ENCODE peak calls at places on chromosomes 13 and 19, in nine cellular contexts. One of them, this sample, is unnamed.

GRCh38 chr13:107351305-107351704 is 783.4 kb upstream of the ARGLU1 start:
- DNase-seq in HFF-Myc: no peak
- DNase-seq in A549: no peak
- DNase-seq in type B pancreatic cell: no peak
- DNase-seq in CD8-positive, alpha-beta T cell: no peak
- DNase-seq in mammary epithelial cell: no peak
- DNase-seq in heart right ventricle: no peak
- DNase-seq in fibroblast of pulmonary artery: peak
- DNase-seq in ovary: no peak
- DNase-seq in this sample: no peak

GRCh38 chr13:72648513-72649065 is 78.8 kb downstream of the MZT1 start:
- DNase-seq in fibroblast of pulmonary artery: no peak
- DNase-seq in HFF-Myc: no peak
- DNase-seq in CD8-positive, alpha-beta T cell: no peak
- DNase-seq in mammary epithelial cell: no peak
- DNase-seq in ovary: no peak
- DNase-seq in heart right ventricle: no peak
- DNase-seq in type B pancreatic cell: no peak
- DNase-seq in A549: no peak
- DNase-seq in this sample: no peak

GRCh38 chr19:50147462-50148423 is 15.3 kb downstream of the IZUMO2 start:
- DNase-seq in heart right ventricle: peak
- DNase-seq in fibroblast of pulmonary artery: peak
- DNase-seq in ovary: peak
- DNase-seq in CD8-positive, alpha-beta T cell: peak
- DNase-seq in HFF-Myc: peak
- DNase-seq in mammary epithelial cell: peak
- DNase-seq in A549: peak
- DNase-seq in type B pancreatic cell: peak
- DNase-seq in this sample: peak

GRCh38 chr13:112525306-112525945 is 62.5 kb downstream of the TUBGCP3 start:
- DNase-seq in HFF-Myc: no peak
- DNase-seq in A549: no peak
- DNase-seq in type B pancreatic cell: no peak
- DNase-seq in heart right ventricle: no peak
- DNase-seq in CD8-positive, alpha-beta T cell: no peak
- DNase-seq in mammary epithelial cell: no peak
- DNase-seq in fibroblast of pulmonary artery: no peak
- DNase-seq in ovary: no peak
- DNase-seq in this sample: no peak

GRCh38 chr19:16587031-16588023 is 15.1 kb upstream of the SLC35E1 start:
- DNase-seq in HFF-Myc: no peak
- DNase-seq in A549: no peak
- DNase-seq in fibroblast of pulmonary artery: peak
- DNase-seq in mammary epithelial cell: peak
- DNase-seq in heart right ventricle: no peak
- DNase-seq in type B pancreatic cell: no peak
- DNase-seq in ovary: no peak
- DNase-seq in CD8-positive, alpha-beta T cell: peak
- DNase-seq in this sample: no peak

GRCh38 chr13:112142401-112142930 is 75.5 kb downstream of the SOX1 start:
- DNase-seq in heart right ventricle: no peak
- DNase-seq in fibroblast of pulmonary artery: no peak
- DNase-seq in mammary epithelial cell: no peak
- DNase-seq in type B pancreatic cell: peak
- DNase-seq in HFF-Myc: no peak
- DNase-seq in CD8-positive, alpha-beta T cell: no peak
- DNase-seq in ovary: no peak
- DNase-seq in A549: no peak
- DNase-seq in this sample: peak

GRCh38 chr19:5035817-5036732 is 67.2 kb downstream of the KDM4B start:
- DNase-seq in type B pancreatic cell: no peak
- DNase-seq in HFF-Myc: no peak
- DNase-seq in CD8-positive, alpha-beta T cell: no peak
- DNase-seq in ovary: no peak
- DNase-seq in mammary epithelial cell: no peak
- DNase-seq in fibroblast of pulmonary artery: no peak
- DNase-seq in A549: no peak
- DNase-seq in heart right ventricle: no peak
- DNase-seq in this sample: peak

GRCh38 chr19:17075860-17076538 is 422 bp downstream of the MYO9B start:
- DNase-seq in CD8-positive, alpha-beta T cell: no peak
- DNase-seq in heart right ventricle: peak
- DNase-seq in mammary epithelial cell: peak
- DNase-seq in ovary: peak
- DNase-seq in A549: peak
- DNase-seq in type B pancreatic cell: no peak
- DNase-seq in fibroblast of pulmonary artery: no peak
- DNase-seq in HFF-Myc: no peak
- DNase-seq in this sample: no peak

GRCh38 chr19:44640518-44640917 is 3.2 kb upstream of the PVR start:
- DNase-seq in mammary epithelial cell: peak
- DNase-seq in CD8-positive, alpha-beta T cell: no peak
- DNase-seq in heart right ventricle: no peak
- DNase-seq in ovary: no peak
- DNase-seq in type B pancreatic cell: no peak
- DNase-seq in A549: no peak
- DNase-seq in fibroblast of pulmonary artery: peak
- DNase-seq in HFF-Myc: no peak
- DNase-seq in this sample: no peak

GRCh38 chr13:107678075-107678689 is 537.2 kb downstream of the LIG4 start:
- DNase-seq in heart right ventricle: no peak
- DNase-seq in mammary epithelial cell: no peak
- DNase-seq in ovary: no peak
- DNase-seq in fibroblast of pulmonary artery: no peak
- DNase-seq in A549: no peak
- DNase-seq in HFF-Myc: no peak
- DNase-seq in CD8-positive, alpha-beta T cell: no peak
- DNase-seq in type B pancreatic cell: no peak
- DNase-seq in this sample: no peak

GRCh38 chr13:33730147-33730546 is 87.8 kb upstream of the RFC3 start:
- DNase-seq in mammary epithelial cell: no peak
- DNase-seq in type B pancreatic cell: no peak
- DNase-seq in CD8-positive, alpha-beta T cell: no peak
- DNase-seq in ovary: no peak
- DNase-seq in heart right ventricle: no peak
- DNase-seq in HFF-Myc: no peak
- DNase-seq in fibroblast of pulmonary artery: no peak
- DNase-seq in A549: no peak
- DNase-seq in this sample: no peak

GRCh38 chr19:5148794-5149190 is 179.9 kb downstream of the KDM4B start:
- DNase-seq in type B pancreatic cell: no peak
- DNase-seq in heart right ventricle: no peak
- DNase-seq in HFF-Myc: no peak
- DNase-seq in A549: no peak
- DNase-seq in ovary: no peak
- DNase-seq in CD8-positive, alpha-beta T cell: no peak
- DNase-seq in fibroblast of pulmonary artery: no peak
- DNase-seq in mammary epithelial cell: no peak
- DNase-seq in this sample: peak

GRCh38 chr19:54390942-54391577 is 24.2 kb upstream of the TTYH1 start:
- DNase-seq in mammary epithelial cell: peak
- DNase-seq in HFF-Myc: peak
- DNase-seq in heart right ventricle: peak
- DNase-seq in fibroblast of pulmonary artery: peak
- DNase-seq in ovary: peak
- DNase-seq in CD8-positive, alpha-beta T cell: peak
- DNase-seq in A549: no peak
- DNase-seq in type B pancreatic cell: no peak
- DNase-seq in this sample: no peak

GRCh38 chr19:9622531-9622930 is 1.5 kb upstream of the ZNF561 start:
- DNase-seq in heart right ventricle: no peak
- DNase-seq in fibroblast of pulmonary artery: peak
- DNase-seq in HFF-Myc: no peak
- DNase-seq in mammary epithelial cell: peak
- DNase-seq in A549: no peak
- DNase-seq in ovary: no peak
- DNase-seq in CD8-positive, alpha-beta T cell: no peak
- DNase-seq in type B pancreatic cell: no peak
- DNase-seq in this sample: no peak

GRCh38 chr19:18478545-18479311 is 40.8 kb upstream of the ISYNA1 start:
- DNase-seq in mammary epithelial cell: peak
- DNase-seq in fibroblast of pulmonary artery: peak
- DNase-seq in ovary: peak
- DNase-seq in HFF-Myc: peak
- DNase-seq in CD8-positive, alpha-beta T cell: peak
- DNase-seq in heart right ventricle: peak
- DNase-seq in A549: peak
- DNase-seq in type B pancreatic cell: no peak
- DNase-seq in this sample: no peak

GRCh38 chr13:52048516-52048915 is 24.0 kb downstream of the UTP14C start:
- DNase-seq in heart right ventricle: no peak
- DNase-seq in fibroblast of pulmonary artery: peak
- DNase-seq in type B pancreatic cell: no peak
- DNase-seq in mammary epithelial cell: no peak
- DNase-seq in HFF-Myc: no peak
- DNase-seq in ovary: no peak
- DNase-seq in CD8-positive, alpha-beta T cell: no peak
- DNase-seq in A549: no peak
- DNase-seq in this sample: no peak

GRCh38 chr19:10961073-10961762 is 388 bp downstream of the SMARCA4 start:
- DNase-seq in mammary epithelial cell: no peak
- DNase-seq in ovary: peak
- DNase-seq in fibroblast of pulmonary artery: peak
- DNase-seq in A549: no peak
- DNase-seq in CD8-positive, alpha-beta T cell: no peak
- DNase-seq in HFF-Myc: no peak
- DNase-seq in heart right ventricle: peak
- DNase-seq in type B pancreatic cell: no peak
- DNase-seq in this sample: no peak

GRCh38 chr13:75637101-75637774 is 1.1 kb downstream of the LMO7 start:
- DNase-seq in type B pancreatic cell: no peak
- DNase-seq in A549: no peak
- DNase-seq in HFF-Myc: no peak
- DNase-seq in CD8-positive, alpha-beta T cell: no peak
- DNase-seq in mammary epithelial cell: peak
- DNase-seq in ovary: no peak
- DNase-seq in fibroblast of pulmonary artery: no peak
- DNase-seq in heart right ventricle: no peak
- DNase-seq in this sample: no peak

DNA sequence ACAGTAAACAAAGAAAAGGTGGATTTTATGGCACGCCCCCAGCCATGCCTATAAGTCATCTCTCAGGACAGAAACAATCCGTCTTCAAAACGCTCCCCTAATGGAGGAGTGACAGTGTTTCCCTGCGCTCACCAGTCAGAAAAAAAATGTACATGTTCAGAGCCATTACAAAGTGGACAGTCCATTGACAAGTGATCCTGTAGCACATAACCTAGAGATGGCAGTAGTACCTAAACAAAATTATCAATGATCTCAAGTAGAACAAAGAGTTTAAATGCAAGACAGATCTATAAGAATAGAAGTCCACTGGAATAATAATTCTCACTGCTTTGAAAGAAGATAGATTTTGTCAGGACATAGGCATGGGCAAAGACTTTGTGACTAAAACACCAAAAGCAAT is 891.6 kb upstream of the MIR17HG start:
- DNase-seq in A549: no peak
- DNase-seq in ovary: no peak
- DNase-seq in type B pancreatic cell: no peak
- DNase-seq in heart right ventricle: no peak
- DNase-seq in fibroblast of pulmonary artery: peak
- DNase-seq in HFF-Myc: no peak
- DNase-seq in CD8-positive, alpha-beta T cell: no peak
- DNase-seq in mammary epithelial cell: no peak
- DNase-seq in this sample: no peak
- TF ChIP-seq CTCF in A549: no peak
- TF ChIP-seq CTCF in ovary: no peak
- TF ChIP-seq CTCF in type B pancreatic cell: no peak
- TF ChIP-seq CTCF in heart right ventricle: no peak
- TF ChIP-seq CTCF in fibroblast of pulmonary artery: no peak
- TF ChIP-seq CTCF in HFF-Myc: no peak
- TF ChIP-seq CTCF in CD8-positive, alpha-beta T cell: no peak
- TF ChIP-seq CTCF in mammary epithelial cell: no peak
- TF ChIP-seq CTCF in this sample: no peak

DNA sequence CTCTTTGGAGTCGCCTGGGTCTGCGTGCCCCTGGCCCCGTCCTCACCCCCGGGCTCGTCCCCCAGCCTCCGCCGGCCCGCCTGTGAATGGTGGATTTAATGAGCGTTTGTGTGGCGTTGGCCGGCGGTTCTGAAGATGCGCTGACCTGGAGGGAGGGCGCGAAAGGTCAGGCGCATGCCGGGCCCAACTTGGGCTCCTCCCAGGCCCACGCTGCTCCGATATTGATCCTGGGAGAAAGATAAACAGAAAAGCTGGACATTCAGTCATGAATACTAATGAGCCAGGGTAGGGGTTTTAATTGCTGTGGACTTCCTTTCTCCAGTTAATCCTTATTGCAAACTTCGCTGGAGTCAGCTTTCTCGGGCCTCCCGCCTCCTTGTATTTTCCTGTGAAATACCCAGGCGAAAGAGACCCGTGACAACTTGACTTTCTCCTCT is 10.2 kb downstream of the ZIC2 start:
- DNase-seq in ovary: no peak
- DNase-seq in mammary epithelial cell: no peak
- DNase-seq in type B pancreatic cell: no peak
- DNase-seq in fibroblast of pulmonary artery: no peak
- DNase-seq in A549: no peak
- DNase-seq in heart right ventricle: no peak
- DNase-seq in HFF-Myc: no peak
- DNase-seq in CD8-positive, alpha-beta T cell: no peak
- DNase-seq in this sample: no peak
- TF ChIP-seq CTCF in ovary: no peak
- TF ChIP-seq CTCF in mammary epithelial cell: no peak
- TF ChIP-seq CTCF in type B pancreatic cell: no peak
- TF ChIP-seq CTCF in fibroblast of pulmonary artery: no peak
- TF ChIP-seq CTCF in A549: no peak
- TF ChIP-seq CTCF in heart right ventricle: no peak
- TF ChIP-seq CTCF in HFF-Myc: no peak
- TF ChIP-seq CTCF in CD8-positive, alpha-beta T cell: no peak
- TF ChIP-seq CTCF in this sample: no peak

GRCh38 chr19:2900296-2901252 is at the start of gene ZNF57:
- DNase-seq in heart right ventricle: peak
- DNase-seq in A549: peak
- DNase-seq in fibroblast of pulmonary artery: peak
- DNase-seq in CD8-positive, alpha-beta T cell: peak
- DNase-seq in HFF-Myc: peak
- DNase-seq in ovary: peak
- DNase-seq in type B pancreatic cell: peak
- DNase-seq in mammary epithelial cell: peak
- DNase-seq in this sample: peak
- TF ChIP-seq CTCF in heart right ventricle: no peak
- TF ChIP-seq CTCF in A549: no peak
- TF ChIP-seq CTCF in fibroblast of pulmonary artery: no peak
- TF ChIP-seq CTCF in CD8-positive, alpha-beta T cell: no peak
- TF ChIP-seq CTCF in HFF-Myc: no peak
- TF ChIP-seq CTCF in ovary: no peak
- TF ChIP-seq CTCF in type B pancreatic cell: no peak
- TF ChIP-seq CTCF in mammary epithelial cell: no peak
- TF ChIP-seq CTCF in this sample: no peak

DNA sequence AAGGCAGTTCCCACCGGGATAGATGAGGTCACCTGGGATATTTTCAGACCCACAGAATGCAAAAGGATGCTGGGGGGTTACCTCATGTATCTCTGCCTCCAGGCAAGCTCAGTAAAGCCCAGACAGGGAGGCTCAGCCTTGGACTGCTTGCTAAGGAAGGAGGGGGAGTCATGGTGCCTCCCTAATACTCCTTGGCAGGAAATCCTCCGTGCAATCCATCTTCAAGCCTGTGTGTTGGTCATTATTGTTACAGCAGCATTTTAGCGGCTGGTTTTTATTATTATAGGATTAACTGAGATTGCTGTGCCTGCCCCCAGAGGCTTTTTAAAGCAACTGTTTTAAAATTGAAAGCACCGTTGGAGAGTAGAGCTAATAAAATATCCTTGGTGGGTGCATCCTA is 188.5 kb upstream of the UBL3 start:
- DNase-seq in A549: no peak
- DNase-seq in ovary: no peak
- DNase-seq in HFF-Myc: peak
- DNase-seq in type B pancreatic cell: no peak
- DNase-seq in fibroblast of pulmonary artery: peak
- DNase-seq in mammary epithelial cell: no peak
- DNase-seq in CD8-positive, alpha-beta T cell: no peak
- DNase-seq in heart right ventricle: no peak
- DNase-seq in this sample: no peak
- TF ChIP-seq CTCF in A549: no peak
- TF ChIP-seq CTCF in ovary: no peak
- TF ChIP-seq CTCF in HFF-Myc: peak
- TF ChIP-seq CTCF in type B pancreatic cell: peak
- TF ChIP-seq CTCF in fibroblast of pulmonary artery: peak
- TF ChIP-seq CTCF in mammary epithelial cell: no peak
- TF ChIP-seq CTCF in CD8-positive, alpha-beta T cell: no peak
- TF ChIP-seq CTCF in heart right ventricle: no peak
- TF ChIP-seq CTCF in this sample: peak

This sample was measured in osteocyte.